ENCODE peak calls at places on chromosomes 12 and 14, in ten cellular contexts. H is activated T-helper 1 cell treated with Interleukin-2 at 50 U/mL for 16 hours; W is head of caudate nucleus; E is ACHN; X is CD8-positive, alpha-beta T cell; I is cardiac fibroblast; J is T follicular helper cell; L is tibial nerve; K is activated CD4-positive, alpha-beta T cell treated with anti-CD3 and anti-CD28 coated beads for 24 hours; A is NCI-H345. Y is an unnamed sample.

GRCh38 chr14:29716150-29716549 is 211.5 kb downstream of the PRKD1 start:
- DNase-seq in H (no peak), W (no peak), E (no peak), X (no peak), I (no peak), J (no peak), L (no peak), K (no peak), A (no peak), Y (no peak)

GRCh38 chr14:88669346-88669745 is 106.5 kb downstream of the ZC3H14 start:
- DNase-seq in H (no peak), W (no peak), E (no peak), X (no peak), I (no peak), J (no peak), L (no peak), K (no peak), A (no peak), Y (no peak)

GRCh38 chr14:105475269-105475915 is 771 bp downstream of the CRIP2 start:
- DNase-seq in H (no peak), W (peak), E (peak), X (no peak), I (peak), J (no peak), L (no peak), K (no peak), A (peak), Y (peak)

GRCh38 chr12:105814283-105814682 is 324.5 kb downstream of the NUAK1 start:
- DNase-seq in H (no peak), W (no peak), E (no peak), X (no peak), I (no peak), J (no peak), L (no peak), K (no peak), A (peak), Y (no peak)

GRCh38 chr14:72619071-72619710 is 274.7 kb downstream of the DPF3 start:
- DNase-seq in H (no peak), W (no peak), E (no peak), X (peak), I (no peak), J (no peak), L (no peak), K (no peak), A (no peak), Y (no peak)

GRCh38 chr14:56378046-56378445 is 201.6 kb upstream of the TMEM260 start:
- DNase-seq in H (no peak), W (no peak), E (no peak), X (no peak), I (no peak), J (no peak), L (no peak), K (no peak), A (no peak), Y (no peak)

GRCh38 chr14:103031956-103032355 is 25.4 kb downstream of the CDC42BPB start:
- DNase-seq in H (no peak), W (no peak), E (peak), X (no peak), I (no peak), J (no peak), L (no peak), K (no peak), A (no peak), Y (no peak)

GRCh38 chr14:77469041-77469440 is 11.1 kb downstream of the AHSA1 start:
- DNase-seq in H (no peak), W (no peak), E (no peak), X (no peak), I (no peak), J (no peak), L (no peak), K (no peak), A (no peak), Y (no peak)

GRCh38 chr12:12098689-12099010 is 27.9 kb downstream of the BCL2L14 start:
- DNase-seq in H (no peak), W (no peak), E (no peak), X (no peak), I (no peak), J (no peak), L (no peak), K (no peak), A (no peak), Y (no peak)

GRCh38 chr12:2094597-2094996 is 41.8 kb downstream of the CACNA1C start:
- DNase-seq in H (no peak), W (no peak), E (no peak), X (no peak), I (peak), J (no peak), L (no peak), K (no peak), A (no peak), Y (no peak)

GRCh38 chr14:91395998-91396660 is 21.5 kb downstream of the CCDC88C start:
- DNase-seq in H (no peak), W (peak), E (no peak), X (no peak), I (no peak), J (no peak), L (no peak), K (no peak), A (peak), Y (no peak)

GRCh38 chr12:10957741-10958140 is 18.7 kb upstream of the TAS2R14 start:
- DNase-seq in H (no peak), W (no peak), E (no peak), X (no peak), I (no peak), J (no peak), L (no peak), K (no peak), A (no peak), Y (no peak)

Y was measured in right cardiac atrium.